ENCODE peak calls at places on chromosome X, in seven cellular contexts. One of them, this sample, is unnamed.
A peak's percentile ranks its signal among the peaks of the same experiment; 100 is the strongest.

GRCh38 chrX:19646298-19646697 is 131.0 kb upstream of the MAP3K15 start:
- DNase-seq in naive thymus-derived CD4-positive, alpha-beta T cell: no peak
- DNase-seq in dermis microvascular lymphatic vessel endothelial cell: no peak
- DNase-seq in SK-MEL-5: no peak
- DNase-seq in uterus: no peak
- DNase-seq in fibroblast of the aortic adventitia: no peak
- DNase-seq in activated T-cell treated with anti-CD3 and anti-CD28 coated beads, Interleukin-2, amount 50 U/mL, for 48 hours: no peak
- DNase-seq in this sample: no peak

GRCh38 chrX:150361777-150362351 is 1.3 kb upstream of the MAMLD1 start:
- DNase-seq in naive thymus-derived CD4-positive, alpha-beta T cell: no peak
- DNase-seq in fibroblast of the aortic adventitia: peak; percentile 12
- DNase-seq in activated T-cell treated with anti-CD3 and anti-CD28 coated beads, Interleukin-2, amount 50 U/mL, for 48 hours: peak; percentile 44
- DNase-seq in uterus: no peak
- DNase-seq in SK-MEL-5: no peak
- DNase-seq in dermis microvascular lymphatic vessel endothelial cell: peak; percentile 15
- DNase-seq in this sample: no peak

GRCh38 chrX:103329991-103330390 is at the start of gene TCEAL7:
- DNase-seq in fibroblast of the aortic adventitia: peak; percentile 57
- DNase-seq in activated T-cell treated with anti-CD3 and anti-CD28 coated beads, Interleukin-2, amount 50 U/mL, for 48 hours: no peak
- DNase-seq in SK-MEL-5: no peak
- DNase-seq in naive thymus-derived CD4-positive, alpha-beta T cell: no peak
- DNase-seq in uterus: peak; percentile 57
- DNase-seq in dermis microvascular lymphatic vessel endothelial cell: peak; percentile 9
- DNase-seq in this sample: peak; percentile 82

GRCh38 chrX:1391707-1392375 is at the start of gene SLC25A6:
- DNase-seq in uterus: peak; percentile 100
- DNase-seq in activated T-cell treated with anti-CD3 and anti-CD28 coated beads, Interleukin-2, amount 50 U/mL, for 48 hours: peak; percentile 100
- DNase-seq in dermis microvascular lymphatic vessel endothelial cell: peak; percentile 98
- DNase-seq in naive thymus-derived CD4-positive, alpha-beta T cell: peak; percentile 99
- DNase-seq in SK-MEL-5: peak; percentile 92
- DNase-seq in fibroblast of the aortic adventitia: peak; percentile 95
- DNase-seq in this sample: peak; percentile 95

GRCh38 chrX:49155900-49156837 is 6.4 kb upstream of the MAGIX start:
- DNase-seq in activated T-cell treated with anti-CD3 and anti-CD28 coated beads, Interleukin-2, amount 50 U/mL, for 48 hours: peak; percentile 88
- DNase-seq in SK-MEL-5: peak; percentile 74
- DNase-seq in naive thymus-derived CD4-positive, alpha-beta T cell: peak; percentile 80
- DNase-seq in dermis microvascular lymphatic vessel endothelial cell: peak; percentile 87
- DNase-seq in uterus: peak; percentile 91
- DNase-seq in fibroblast of the aortic adventitia: peak; percentile 84
- DNase-seq in this sample: peak; percentile 86

GRCh38 chrX:129726307-129727111 is 12.3 kb upstream of the XPNPEP2 start:
- DNase-seq in activated T-cell treated with anti-CD3 and anti-CD28 coated beads, Interleukin-2, amount 50 U/mL, for 48 hours: peak; percentile 63
- DNase-seq in SK-MEL-5: peak; percentile 70
- DNase-seq in dermis microvascular lymphatic vessel endothelial cell: peak; percentile 70
- DNase-seq in naive thymus-derived CD4-positive, alpha-beta T cell: no peak
- DNase-seq in fibroblast of the aortic adventitia: peak; percentile 77
- DNase-seq in uterus: peak; percentile 59
- DNase-seq in this sample: peak; percentile 69

GRCh38 chrX:43500996-43501694 is 155.0 kb upstream of the MAOA start:
- DNase-seq in uterus: no peak
- DNase-seq in activated T-cell treated with anti-CD3 and anti-CD28 coated beads, Interleukin-2, amount 50 U/mL, for 48 hours: no peak
- DNase-seq in dermis microvascular lymphatic vessel endothelial cell: no peak
- DNase-seq in naive thymus-derived CD4-positive, alpha-beta T cell: no peak
- DNase-seq in fibroblast of the aortic adventitia: no peak
- DNase-seq in SK-MEL-5: peak; percentile 56
- DNase-seq in this sample: no peak

GRCh38 chrX:123835661-123836371 is 24.0 kb upstream of the XIAP start:
- DNase-seq in uterus: no peak
- DNase-seq in naive thymus-derived CD4-positive, alpha-beta T cell: no peak
- DNase-seq in fibroblast of the aortic adventitia: peak; percentile 62
- DNase-seq in activated T-cell treated with anti-CD3 and anti-CD28 coated beads, Interleukin-2, amount 50 U/mL, for 48 hours: peak; percentile 65
- DNase-seq in dermis microvascular lymphatic vessel endothelial cell: peak; percentile 30
- DNase-seq in SK-MEL-5: no peak
- DNase-seq in this sample: no peak

GRCh38 chrX:30153881-30154260 is 61.5 kb upstream of the MAGEB2 start:
- DNase-seq in fibroblast of the aortic adventitia: no peak
- DNase-seq in uterus: no peak
- DNase-seq in SK-MEL-5: no peak
- DNase-seq in naive thymus-derived CD4-positive, alpha-beta T cell: no peak
- DNase-seq in activated T-cell treated with anti-CD3 and anti-CD28 coated beads, Interleukin-2, amount 50 U/mL, for 48 hours: no peak
- DNase-seq in dermis microvascular lymphatic vessel endothelial cell: no peak
- DNase-seq in this sample: no peak

This sample was measured in pons.